ENCODE peak calls at places on chromosomes 16 and 17, in seven cellular contexts. T, R, X, V, E, B and Y are unnamed samples.

GRCh38 chr17:64094412-64094811 is 35.5 kb downstream of the ERN1 start:
- DNase-seq in X (no peak), B (no peak), R (no peak), T (no peak), E (no peak), V (no peak), Y (no peak)

GRCh38 chr16:54066451-54067056 is 220.0 kb downstream of the IRX3 start:
- DNase-seq in T (no peak), X (peak), R (peak), V (peak), B (no peak), E (peak), Y (no peak)

GRCh38 chr17:66508896-66509843 is 206.8 kb downstream of the PRKCA start:
- DNase-seq in R (peak), T (no peak), V (no peak), B (no peak), E (peak), X (peak), Y (no peak)

GRCh38 chr17:3962217-3963069 is 1.8 kb downstream of the ATP2A3 start:
- DNase-seq in R (no peak), X (no peak), E (no peak), V (no peak), B (no peak), T (no peak), Y (no peak)

GRCh38 chr17:64938925-64939474 is 19.7 kb upstream of the LRRC37A3 start:
- DNase-seq in R (no peak), X (peak), T (peak), V (peak), E (peak), B (no peak), Y (peak)

GRCh38 chr17:29131814-29132682 is 48.1 kb downstream of the MYO18A start:
- DNase-seq in E (no peak), T (no peak), X (peak), R (no peak), B (no peak), V (no peak), Y (no peak)

GRCh38 chr17:9273334-9274118 is 252.2 kb downstream of the NTN1 start:
- DNase-seq in V (no peak), B (no peak), T (no peak), X (peak), E (no peak), R (no peak), Y (no peak)

GRCh38 chr17:79810138-79811027 is 13.5 kb upstream of the CBX8 start:
- DNase-seq in R (peak), T (peak), V (peak), X (peak), B (peak), E (peak), Y (no peak)

GRCh38 chr16:8751481-8752311 is 45.7 kb downstream of the TMEM186 start:
- DNase-seq in V (no peak), T (no peak), B (no peak), R (peak), X (peak), E (peak), Y (no peak)

GRCh38 chr17:15651001-15651582 is 31.6 kb upstream of the FBXW10B start:
- DNase-seq in B (no peak), E (no peak), R (peak), T (no peak), X (peak), V (no peak), Y (no peak)

GRCh38 chr17:18158022-18158600 is 25.5 kb upstream of the ALKBH5 start:
- DNase-seq in V (peak), R (peak), E (peak), X (peak), T (peak), B (peak), Y (peak)

GRCh38 chr17:49482144-49482817 is 12.8 kb upstream of the NGFR start:
- DNase-seq in X (no peak), E (no peak), V (no peak), R (no peak), B (no peak), T (no peak), Y (no peak)

GRCh38 chr16:804193-805048 is 3.9 kb upstream of the GNG13 start:
- DNase-seq in V (no peak), E (no peak), R (no peak), X (no peak), B (no peak), T (no peak), Y (no peak)

GRCh38 chr17:63702223-63702577 is 2.3 kb upstream of the LIMD2 start:
- DNase-seq in X (no peak), T (peak), B (no peak), R (no peak), V (no peak), E (no peak), Y (no peak)

GRCh38 chr17:14622622-14623101 is 321.8 kb downstream of the HS3ST3B1 start:
- DNase-seq in V (no peak), X (no peak), E (no peak), T (no peak), R (no peak), B (no peak), Y (no peak)

GRCh38 chr17:4499431-4500187 is 928 bp downstream of the SPNS2 start:
- DNase-seq in T (no peak), R (no peak), E (peak), X (peak), V (peak), B (no peak), Y (peak)

GRCh38 chr17:17506893-17507464 is 10.8 kb upstream of the RASD1 start:
- DNase-seq in R (no peak), T (no peak), X (no peak), E (no peak), B (no peak), V (peak), Y (no peak)

GRCh38 chr17:2090804-2091534 is 36.1 kb downstream of the HIC1 start:
- DNase-seq in X (peak), V (peak), T (no peak), R (peak), E (peak), B (no peak), Y (no peak)

GRCh38 chr17:2095536-2095910 is 40.6 kb downstream of the HIC1 start:
- DNase-seq in T (no peak), X (no peak), E (no peak), V (no peak), B (no peak), R (no peak), Y (no peak)

GRCh38 chr17:2092253-2092652 is 37.4 kb downstream of the HIC1 start:
- DNase-seq in V (no peak), X (no peak), T (no peak), B (no peak), E (no peak), R (no peak), Y (no peak)

GRCh38 chr17:2093349-2093748 is 38.4 kb downstream of the HIC1 start:
- DNase-seq in X (no peak), B (no peak), T (no peak), E (no peak), V (no peak), R (no peak), Y (no peak)

GRCh38 chr17:2094891-2095535 is 40.1 kb downstream of the HIC1 start:
- DNase-seq in T (no peak), R (no peak), X (peak), V (peak), E (peak), B (no peak), Y (no peak)
- TF ChIP-seq CTCF in T (no peak), R (no peak), X (peak), V (peak), E (peak), B (no peak), Y (no peak)

GRCh38 chr16:86585821-86586611 is 7.7 kb downstream of the FOXL1 start:
- DNase-seq in B (no peak), E (no peak), R (no peak), V (no peak), T (no peak), X (peak), Y (no peak)
- TF ChIP-seq CTCF in B (no peak), E (no peak), R (no peak), V (no peak), T (no peak), X (no peak), Y (no peak)

GRCh38 chr16:87560428-87561199 is 41.7 kb upstream of the JPH3 start:
- DNase-seq in X (no peak), V (peak), B (no peak), T (no peak), R (peak), E (no peak), Y (no peak)
- TF ChIP-seq CTCF in X (no peak), V (no peak), B (no peak), T (no peak), R (no peak), E (no peak), Y (no peak)

GRCh38 chr17:7014995-7015586 is 2.7 kb downstream of the RNASEK start:
- DNase-seq in E (no peak), V (no peak), T (peak), B (peak), X (peak), R (no peak), Y (no peak)
- TF ChIP-seq CTCF in E (no peak), V (no peak), T (peak), B (no peak), X (no peak), R (peak), Y (no peak)

GRCh38 chr17:41647940-41648410 is 23.6 kb upstream of the KRT17 start:
- DNase-seq in E (peak), R (peak), X (peak), T (peak), V (peak), B (peak), Y (peak)
- TF ChIP-seq CTCF in E (peak), R (peak), X (peak), T (peak), V (peak), B (peak), Y (peak)

GRCh38 chr16:72818286-72818845 is 229.6 kb downstream of the ZFHX3 start:
- DNase-seq in R (no peak), E (no peak), T (no peak), X (no peak), V (no peak), B (no peak), Y (no peak)
- TF ChIP-seq CTCF in R (no peak), E (peak), T (no peak), X (peak), V (no peak), B (no peak), Y (no peak)

GRCh38 chr17:73792994-73793393 is 148.7 kb upstream of the SDK2 start:
- DNase-seq in T (no peak), B (no peak), V (no peak), X (no peak), R (no peak), E (no peak), Y (no peak)

GRCh38 chr17:73794336-73794735 is 150.1 kb upstream of the SDK2 start:
- DNase-seq in V (no peak), X (no peak), R (no peak), T (no peak), B (no peak), E (no peak), Y (no peak)

GRCh38 chr17:73797594-73798110 is 153.4 kb upstream of the SDK2 start:
- DNase-seq in B (no peak), X (no peak), V (no peak), T (no peak), R (no peak), E (no peak), Y (no peak)

GRCh38 chr17:73798111-73798748 is 154.0 kb upstream of the SDK2 start:
- DNase-seq in E (no peak), R (peak), B (no peak), V (no peak), X (peak), T (no peak), Y (no peak)

DNA sequence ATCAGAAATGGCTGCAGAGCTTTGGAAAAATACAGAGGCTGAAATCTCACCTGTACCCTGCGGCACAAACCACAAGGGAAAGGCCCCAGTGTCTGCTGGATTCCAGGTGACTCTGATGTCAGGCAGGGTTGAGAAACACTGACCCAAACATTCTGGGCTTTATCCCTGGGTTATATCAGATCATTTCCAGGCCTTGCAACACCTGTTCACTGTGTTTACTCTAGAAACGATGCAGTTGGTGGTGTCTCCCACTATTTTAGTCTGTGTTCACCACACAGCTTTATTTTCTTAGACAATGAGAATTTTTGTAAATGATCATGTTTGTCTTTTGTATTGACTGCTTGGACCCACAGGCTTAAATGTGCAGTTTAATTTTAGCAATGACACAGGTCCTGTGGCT is 151.5 kb upstream of the SDK2 start:
- DNase-seq in E (no peak), R (no peak), B (no peak), X (no peak), V (no peak), T (no peak), Y (no peak)
- TF ChIP-seq CTCF in E (no peak), R (no peak), B (no peak), X (no peak), V (no peak), T (no peak), Y (no peak)

GRCh38 chr17:34638526-34639260 is 59.3 kb downstream of the TMEM132E start:
- DNase-seq in E (no peak), X (no peak), V (no peak), R (no peak), T (no peak), B (no peak), Y (no peak)
- TF ChIP-seq CTCF in E (no peak), X (no peak), V (no peak), R (peak), T (peak), B (no peak), Y (no peak)

GRCh38 chr16:81994485-81994884 is 16.8 kb downstream of the SDR42E1 start:
- DNase-seq in T (no peak), V (no peak), R (no peak), X (no peak), E (no peak), B (no peak), Y (no peak)
- TF ChIP-seq CTCF in T (no peak), V (no peak), R (no peak), X (no peak), E (peak), B (no peak), Y (no peak)

GRCh38 chr17:58096892-58097291 is 13.7 kb downstream of the DYNLL2 start:
- DNase-seq in V (no peak), X (no peak), E (no peak), R (no peak), B (no peak), T (no peak), Y (no peak)
- TF ChIP-seq CTCF in V (no peak), X (no peak), E (peak), R (no peak), B (no peak), T (no peak), Y (no peak)